ENCODE peak calls at places on chromosomes 16 and 17, in five cellular contexts. C is CD4-positive, alpha-beta memory T cell; Q is effector memory CD4-positive, alpha-beta T cell; R is lower lobe of right lung; U is OCI-LY7. T is an unnamed sample.

GRCh38 chr16:30844671-30845449 is 49.0 kb downstream of the BCL7C start:
- DNase-seq in C (peak), Q (peak), R (no peak), U (peak), T (peak)

GRCh38 chr17:78355701-78356100 is 4.2 kb downstream of the SOCS3 start:
- DNase-seq in C (no peak), Q (no peak), R (no peak), U (no peak), T (peak)

GRCh38 chr16:28040039-28040438 is 23.5 kb downstream of the GSG1L start:
- DNase-seq in C (no peak), Q (no peak), R (no peak), U (no peak), T (no peak)

GRCh38 chr17:77723071-77723908 is 235.2 kb upstream of the TNRC6C start:
- DNase-seq in C (no peak), Q (no peak), R (no peak), U (no peak), T (no peak)

GRCh38 chr17:74361613-74362391 is at the start of gene BTBD17:
- DNase-seq in C (no peak), Q (no peak), R (peak), U (no peak), T (peak)

GRCh38 chr16:75011634-75012307 is 12.9 kb downstream of the ZNRF1 start:
- DNase-seq in C (peak), Q (peak), R (no peak), U (no peak), T (peak)

GRCh38 chr17:72700226-72700625 is 392.3 kb downstream of the SLC39A11 start:
- DNase-seq in C (no peak), Q (no peak), R (no peak), U (no peak), T (no peak)

GRCh38 chr16:47213761-47214440 is 70.2 kb upstream of the NETO2 start:
- DNase-seq in C (no peak), Q (no peak), R (no peak), U (no peak), T (no peak)

GRCh38 chr16:19524866-19525723 is 1.4 kb downstream of the CCP110 start:
- DNase-seq in C (no peak), Q (no peak), R (no peak), U (peak), T (peak)

GRCh38 chr16:70380205-70380918 is 33.7 kb downstream of the DDX19A start:
- DNase-seq in C (peak), Q (peak), R (peak), U (peak), T (peak)

GRCh38 chr17:61412860-61413653 is 13.4 kb downstream of the TBX2 start:
- DNase-seq in C (no peak), Q (no peak), R (no peak), U (no peak), T (no peak)

GRCh38 chr17:155576-155975 is 18.2 kb downstream of the SCGB1C2 start:
- DNase-seq in C (no peak), Q (no peak), R (peak), U (no peak), T (no peak)

GRCh38 chr16:57373117-57373947 is 1.0 kb downstream of the CX3CL1 start:
- DNase-seq in C (no peak), Q (no peak), R (no peak), U (no peak), T (no peak)

GRCh38 chr16:306911-307370 is 24.0 kb downstream of the PDIA2 start:
- DNase-seq in C (no peak), Q (no peak), R (no peak), U (no peak), T (no peak)

GRCh38 chr17:37361543-37361942 is 14.2 kb upstream of the C17orf78 start:
- DNase-seq in C (no peak), Q (no peak), R (no peak), U (no peak), T (peak)
- H3K27ac ChIP-seq in C (no peak), Q (no peak), R (no peak), U (no peak), T (no peak)

DNA sequence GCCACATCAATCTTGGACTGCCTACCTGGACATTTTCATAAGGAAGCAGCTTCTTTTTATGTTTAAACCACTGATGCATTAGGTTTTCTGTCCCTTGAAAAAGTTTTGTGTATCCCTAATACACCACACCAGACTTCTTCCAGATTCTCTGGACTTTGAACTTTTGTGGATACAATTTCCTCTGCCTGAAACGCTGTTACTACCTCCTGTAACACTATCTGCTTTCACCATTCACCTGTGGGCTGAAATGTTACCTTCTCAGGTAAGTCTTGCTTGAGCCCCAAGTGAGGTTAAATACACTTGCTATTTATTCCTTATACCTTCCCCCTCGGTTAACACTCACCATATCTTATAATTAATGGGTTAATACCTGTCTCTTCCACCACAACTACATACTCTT is 2.7 kb downstream of the ZZEF1 start:
- DNase-seq in C (no peak), Q (no peak), R (no peak), U (no peak), T (no peak)
- H3K27ac ChIP-seq in C (no peak), Q (no peak), R (no peak), U (no peak), T (no peak)

DNA sequence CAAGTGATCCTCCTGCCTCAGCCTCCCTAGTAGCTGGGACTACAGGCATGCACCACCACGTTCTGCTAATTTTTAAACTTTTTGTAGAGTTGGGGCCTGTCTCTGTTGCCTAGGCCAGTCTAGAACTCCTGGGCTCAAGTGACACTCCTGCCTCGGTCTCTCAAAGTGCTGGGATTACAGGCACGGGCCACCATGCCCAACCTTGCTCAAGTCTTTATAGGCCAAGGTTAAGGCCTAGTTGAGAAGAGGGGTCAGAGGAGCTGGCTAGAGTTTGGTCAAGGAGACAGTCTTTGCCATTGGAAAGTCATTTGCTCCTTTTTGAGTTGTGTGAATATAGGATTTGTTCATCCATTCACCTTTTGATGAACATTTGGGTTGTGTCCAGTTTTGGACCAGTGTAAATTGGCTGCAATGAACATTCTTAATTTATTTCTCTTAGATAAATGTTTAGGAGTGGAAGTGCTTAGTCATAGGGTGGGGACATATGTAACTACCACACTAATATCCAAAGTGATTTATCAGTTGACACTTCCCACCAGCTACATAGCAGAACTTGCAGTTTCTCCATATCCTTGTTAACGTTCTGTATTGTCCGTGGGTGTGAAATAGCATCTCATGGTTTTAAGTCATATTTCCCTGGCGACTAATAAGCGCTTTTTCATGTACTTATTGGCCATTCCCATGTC is 30.7 kb upstream of the ARHGAP17 start:
- DNase-seq in C (no peak), Q (no peak), R (no peak), U (no peak), T (no peak)
- H3K27ac ChIP-seq in C (no peak), Q (no peak), R (no peak), U (no peak), T (no peak)

GRCh38 chr16:25606069-25606468 is 85.7 kb upstream of the HS3ST4 start:
- DNase-seq in C (no peak), Q (no peak), R (no peak), U (no peak), T (peak)
- H3K27ac ChIP-seq in C (no peak), Q (no peak), R (no peak), U (no peak), T (no peak)

GRCh38 chr17:29176500-29177351 is 3.5 kb downstream of the MYO18A start:
- DNase-seq in C (peak), Q (peak), R (peak), U (peak), T (peak)

GRCh38 chr17:29177541-29177870 is 2.7 kb downstream of the MYO18A start:
- DNase-seq in C (no peak), Q (no peak), R (no peak), U (no peak), T (no peak)

GRCh38 chr17:29178750-29179231 is 1.4 kb downstream of the MYO18A start:
- DNase-seq in C (no peak), Q (no peak), R (no peak), U (no peak), T (no peak)

GRCh38 chr17:29179232-29180036 is 764 bp downstream of the MYO18A start:
- DNase-seq in C (no peak), Q (no peak), R (peak), U (no peak), T (no peak)

DNA sequence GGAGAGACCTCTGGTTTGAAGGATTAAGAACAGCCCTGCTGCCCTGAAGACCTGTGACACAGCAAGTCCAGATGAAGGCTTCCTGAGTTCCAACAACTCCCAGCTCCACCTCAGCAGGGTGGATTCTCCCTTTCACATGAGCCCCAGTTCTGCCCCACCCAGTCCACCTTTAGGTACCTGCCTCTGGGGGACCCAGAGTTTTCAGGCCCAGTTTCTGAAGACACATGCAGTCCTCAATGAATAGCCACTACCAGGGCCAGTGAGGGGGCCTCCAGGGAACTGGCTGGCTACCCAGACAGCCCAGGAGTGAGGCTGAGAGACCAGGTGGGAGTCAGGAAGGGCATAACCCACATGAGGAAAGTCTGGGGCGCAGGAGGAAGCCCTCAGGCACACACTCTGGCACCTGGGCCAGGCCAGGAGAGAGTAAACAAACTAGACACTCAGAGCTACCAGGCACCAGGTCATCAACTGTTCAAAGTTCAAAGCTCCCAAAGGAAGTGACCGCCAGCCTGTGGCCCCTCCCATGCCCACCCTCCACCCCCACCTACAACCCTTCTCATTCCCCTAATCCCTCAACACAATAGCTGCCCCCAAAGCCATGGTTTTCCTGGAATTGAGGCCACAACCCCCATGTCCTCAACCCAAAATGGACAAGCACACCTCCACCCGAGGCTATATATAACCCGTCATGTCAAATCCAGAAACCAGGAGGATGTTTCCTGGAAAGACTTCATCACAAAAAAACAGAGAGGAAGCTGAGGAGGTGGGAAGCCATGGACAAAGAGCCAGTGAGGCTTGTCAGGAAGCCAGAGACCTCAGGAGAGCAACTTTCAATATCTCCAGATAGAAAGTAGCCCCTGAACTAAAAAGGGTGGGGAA is 2.1 kb downstream of the MYO18A start:
- DNase-seq in C (no peak), Q (no peak), R (no peak), U (no peak), T (no peak)
- H3K27ac ChIP-seq in C (no peak), Q (no peak), R (peak), U (peak), T (peak)

T was measured in trophoblast cell.